ENCODE peak calls at places on chromosomes 2 and 18, in nine cellular contexts. O, A, V, I, E, T, F, C and S are unnamed samples.
A peak's percentile ranks its signal among the peaks of the same experiment; 100 is the strongest.

GRCh38 chr2:73343992-73344391 is 41.6 kb upstream of the ALMS1 start:
- DNase-seq in O (no peak), F (no peak), A (no peak), E (no peak), V (no peak), I (no peak), C (no peak), T (no peak), S (no peak)

GRCh38 chr2:5720426-5720825 is 28.2 kb downstream of the SOX11 start:
- DNase-seq in T (no peak), V (no peak), I (no peak), A (no peak), F (no peak), O (no peak), C (no peak), E (no peak), S (no peak)

GRCh38 chr2:152062130-152063091 is 36.4 kb downstream of the CACNB4 start:
- DNase-seq in C (peak; percentile 21), F (no peak), T (no peak), E (no peak), O (no peak), V (peak; percentile 49), I (no peak), A (peak; percentile 11), S (no peak)

GRCh38 chr2:38146917-38147307 is 71.0 kb upstream of the CYP1B1 start:
- DNase-seq in F (no peak), O (no peak), E (peak; percentile 43), C (no peak), I (peak; percentile 68), A (peak; percentile 59), V (no peak), T (peak; percentile 30), S (peak; percentile 95)

GRCh38 chr2:157841485-157841884 is 34.6 kb downstream of the ACVR1 start:
- DNase-seq in A (no peak), V (no peak), I (no peak), C (no peak), T (no peak), O (no peak), E (no peak), F (no peak), S (no peak)

GRCh38 chr2:127052068-127052770 is 54.7 kb downstream of the BIN1 start:
- DNase-seq in C (peak; percentile 69), O (no peak), T (no peak), I (no peak), V (no peak), F (no peak), E (no peak), A (no peak), S (no peak)

GRCh38 chr2:212692466-212692865 is 153.9 kb upstream of the ERBB4 start:
- DNase-seq in I (no peak), F (no peak), T (no peak), C (no peak), E (no peak), O (no peak), A (no peak), V (no peak), S (no peak)

GRCh38 chr2:38074775-38075435 is 1.0 kb downstream of the CYP1B1 start:
- DNase-seq in C (no peak), A (no peak), V (no peak), T (peak; percentile 66), E (no peak), F (peak; percentile 42), O (no peak), I (peak; percentile 75), S (no peak)

GRCh38 chr2:8515390-8515761 is 166.5 kb upstream of the ID2 start:
- DNase-seq in F (no peak), A (no peak), I (no peak), E (no peak), T (no peak), O (no peak), V (no peak), C (peak; percentile 66), S (no peak)

GRCh38 chr2:49616800-49617199 is 462.5 kb upstream of the FSHR start:
- DNase-seq in F (no peak), E (no peak), I (peak; percentile 67), O (peak; percentile 63), T (peak; percentile 75), A (no peak), V (peak; percentile 42), C (peak; percentile 74), S (peak; percentile 47)

GRCh38 chr2:122108186-122108585 is 352.7 kb downstream of the TSN start:
- DNase-seq in O (no peak), A (no peak), C (no peak), E (no peak), I (no peak), V (no peak), T (no peak), F (no peak), S (no peak)

GRCh38 chr2:70891572-70892356 is 43.9 kb upstream of the ATP6V1B1 start:
- DNase-seq in E (no peak), F (no peak), T (no peak), C (no peak), V (no peak), O (no peak), A (no peak), I (no peak), S (no peak)

GRCh38 chr2:53636616-53637015 is 131.0 kb upstream of the CHAC2 start:
- DNase-seq in O (no peak), A (no peak), E (no peak), F (no peak), T (no peak), C (no peak), I (no peak), V (no peak), S (no peak)

GRCh38 chr2:180146541-180146940 is 139.4 kb upstream of the CWC22 start:
- DNase-seq in A (no peak), E (no peak), C (no peak), I (no peak), V (no peak), F (no peak), T (no peak), O (no peak), S (no peak)

GRCh38 chr2:222915092-222915957 is 54.5 kb downstream of the ACSL3 start:
- DNase-seq in C (no peak), V (no peak), I (peak; percentile 18), T (no peak), F (no peak), O (peak; percentile 46), E (no peak), A (no peak), S (peak; percentile 49)

GRCh38 chr2:226791487-226792081 is 8.0 kb downstream of the IRS1 start:
- DNase-seq in F (peak; percentile 93), V (peak; percentile 98), O (peak; percentile 72), I (peak; percentile 96), E (peak; percentile 47), C (peak; percentile 92), A (peak; percentile 78), T (peak; percentile 96), S (peak; percentile 91)

GRCh38 chr18:50507120-50507590 is 52.7 kb upstream of the MAPK4 start:
- DNase-seq in I (peak; percentile 83), T (peak; percentile 84), F (peak; percentile 31), E (no peak), C (peak; percentile 65), V (peak; percentile 53), O (peak; percentile 3), A (no peak), S (peak; percentile 14)

GRCh38 chr2:22281033-22281432 is 1103.9 kb upstream of the KLHL29 start:
- DNase-seq in C (peak; percentile 49), O (no peak), I (peak; percentile 61), T (no peak), E (no peak), F (no peak), V (no peak), A (peak; percentile 31), S (no peak)

GRCh38 chr2:65749549-65749948 is 317.1 kb upstream of the SPRED2 start:
- DNase-seq in E (no peak), O (no peak), V (no peak), F (no peak), C (no peak), A (no peak), T (no peak), I (no peak), S (peak; percentile 27)

GRCh38 chr2:96527052-96527964 is 9.2 kb upstream of the ARID5A start:
- DNase-seq in O (no peak), C (no peak), T (peak; percentile 68), E (no peak), A (no peak), V (no peak), I (peak; percentile 77), F (no peak), S (peak; percentile 42)

GRCh38 chr2:64807417-64807816 is 153.7 kb upstream of the SERTAD2 start:
- DNase-seq in I (no peak), E (no peak), C (peak; percentile 7), V (no peak), F (no peak), A (peak; percentile 71), T (no peak), O (peak; percentile 5), S (peak; percentile 99)

GRCh38 chr2:86783615-86784339 is 6.9 kb downstream of the CD8A start:
- DNase-seq in O (no peak), F (no peak), I (no peak), V (no peak), T (no peak), A (no peak), C (no peak), E (no peak), S (no peak)

GRCh38 chr18:33467531-33467930 is 27.0 kb upstream of the CCDC178 start:
- DNase-seq in I (no peak), E (no peak), A (no peak), V (no peak), F (no peak), T (no peak), O (no peak), C (no peak), S (no peak)

GRCh38 chr2:223513771-223514455 is 88.2 kb downstream of the SCG2 start:
- DNase-seq in E (no peak), F (no peak), A (no peak), T (no peak), O (no peak), I (no peak), V (peak; percentile 29), C (no peak), S (no peak)

GRCh38 chr2:195899226-195899625 is 169.4 kb downstream of the DNAH7 start:
- DNase-seq in T (no peak), E (no peak), I (no peak), V (no peak), A (no peak), C (no peak), F (no peak), O (no peak), S (no peak)

GRCh38 chr18:34773961-34774754 is 64.1 kb downstream of the DTNA start:
- DNase-seq in C (peak; percentile 62), T (no peak), E (no peak), O (no peak), A (peak; percentile 34), F (peak; percentile 53), I (no peak), V (no peak), S (peak; percentile 66)

GRCh38 chr2:205988274-205988673 is 97.7 kb downstream of the INO80D start:
- DNase-seq in O (no peak), C (no peak), I (no peak), E (no peak), V (no peak), T (peak; percentile 29), A (no peak), F (no peak), S (no peak)